ENCODE peak calls at places on chromosomes 12 and 14, in seven cellular contexts. G, K, R, V, X, C and J are unnamed samples.

GRCh38 chr12:46786774-46787173 is 39.0 kb downstream of the SLC38A4 start:
- DNase-seq in C (no peak), G (no peak), V (no peak), K (no peak), X (no peak), R (no peak), J (no peak)

GRCh38 chr12:53048033-53048779 is 1.7 kb upstream of the TNS2 start:
- DNase-seq in V (peak; percentile 87), X (no peak), R (peak; percentile 80), G (no peak), C (peak; percentile 72), K (no peak), J (no peak)

GRCh38 chr12:40032433-40033259 is 73.2 kb downstream of the SLC2A13 start:
- DNase-seq in X (no peak), V (no peak), C (no peak), K (no peak), R (no peak), G (no peak), J (no peak)

GRCh38 chr14:74571901-74572828 is 39.9 kb downstream of the LTBP2 start:
- DNase-seq in C (no peak), R (no peak), G (peak; percentile 99), K (no peak), V (no peak), X (no peak), J (peak; percentile 99)

GRCh38 chr12:117085318-117085947 is 13.8 kb downstream of the TESC start:
- DNase-seq in R (peak; percentile 13), C (peak; percentile 25), X (no peak), V (no peak), K (no peak), G (no peak), J (no peak)

GRCh38 chr12:77751939-77752338 is 78.8 kb upstream of the NAV3 start:
- DNase-seq in G (no peak), K (no peak), C (no peak), X (no peak), V (no peak), R (no peak), J (no peak)

GRCh38 chr14:36605506-36605857 is 23.1 kb upstream of the NKX2-8 start:
- DNase-seq in C (no peak), R (no peak), V (no peak), K (no peak), X (no peak), G (no peak), J (no peak)

GRCh38 chr14:26687438-26687837 is 89.6 kb upstream of the NOVA1 start:
- DNase-seq in K (no peak), G (no peak), V (no peak), R (no peak), C (no peak), X (no peak), J (no peak)

GRCh38 chr14:79051009-79051710 is 881.0 kb downstream of the NRXN3 start:
- DNase-seq in V (no peak), C (no peak), K (no peak), X (no peak), G (no peak), R (no peak), J (no peak)

GRCh38 chr12:25005376-25005775 is 56.5 kb upstream of the BCAT1 start:
- DNase-seq in K (no peak), V (no peak), X (peak; percentile 76), G (no peak), R (no peak), C (no peak), J (no peak)

GRCh38 chr12:110199360-110200123 is 75.4 kb downstream of the IFT81 start:
- DNase-seq in X (peak; percentile 30), C (no peak), V (no peak), R (no peak), G (no peak), K (no peak), J (peak; percentile 44)

GRCh38 chr12:7857916-7858315 is 14.8 kb downstream of the SLC2A14 start:
- DNase-seq in G (no peak), C (no peak), R (no peak), K (no peak), V (no peak), X (no peak), J (no peak)

GRCh38 chr12:42296503-42297109 is 29.3 kb downstream of the ZCRB1 start:
- DNase-seq in R (no peak), X (peak; percentile 61), V (no peak), C (no peak), G (no peak), K (no peak), J (no peak)

GRCh38 chr14:20782280-20782890 is 1.3 kb downstream of the RNASE6 start:
- DNase-seq in V (no peak), K (no peak), R (no peak), G (no peak), X (peak; percentile 52), C (no peak), J (no peak)

GRCh38 chr14:82655770-82656169 is 1122.1 kb upstream of the SEL1L start:
- DNase-seq in G (no peak), K (no peak), X (no peak), R (no peak), V (no peak), C (no peak), J (no peak)

GRCh38 chr12:107788281-107788680 is 13.8 kb downstream of the ASCL4 start:
- DNase-seq in X (no peak), R (no peak), G (no peak), C (no peak), V (no peak), K (no peak), J (no peak)

GRCh38 chr12:47247418-47247817 is 167.7 kb upstream of the AMIGO2 start:
- DNase-seq in K (no peak), X (no peak), V (no peak), R (peak; percentile 83), G (no peak), C (peak; percentile 81), J (no peak)

GRCh38 chr12:62834406-62834805 is 100.5 kb downstream of the PPM1H start:
- DNase-seq in C (no peak), X (no peak), G (no peak), R (no peak), V (no peak), K (no peak), J (no peak)

GRCh38 chr12:57631566-57632368 is 1.2 kb downstream of the B4GALNT1 start:
- DNase-seq in V (peak; percentile 17), G (no peak), C (no peak), K (no peak), X (no peak), R (no peak), J (no peak)

GRCh38 chr12:57630891-57631433 is 2.0 kb downstream of the B4GALNT1 start:
- DNase-seq in K (peak; percentile 94), V (peak; percentile 12), R (no peak), C (no peak), X (no peak), G (no peak), J (no peak)

GRCh38 chr12:57632898-57633825 is at the start of gene B4GALNT1:
- DNase-seq in K (no peak), V (peak; percentile 54), G (no peak), R (peak; percentile 71), C (no peak), X (peak; percentile 78), J (no peak)

GRCh38 chr12:57629897-57630471 is 3.0 kb downstream of the B4GALNT1 start:
- DNase-seq in X (no peak), V (peak; percentile 17), K (no peak), R (no peak), G (no peak), C (no peak), J (no peak)

DNA sequence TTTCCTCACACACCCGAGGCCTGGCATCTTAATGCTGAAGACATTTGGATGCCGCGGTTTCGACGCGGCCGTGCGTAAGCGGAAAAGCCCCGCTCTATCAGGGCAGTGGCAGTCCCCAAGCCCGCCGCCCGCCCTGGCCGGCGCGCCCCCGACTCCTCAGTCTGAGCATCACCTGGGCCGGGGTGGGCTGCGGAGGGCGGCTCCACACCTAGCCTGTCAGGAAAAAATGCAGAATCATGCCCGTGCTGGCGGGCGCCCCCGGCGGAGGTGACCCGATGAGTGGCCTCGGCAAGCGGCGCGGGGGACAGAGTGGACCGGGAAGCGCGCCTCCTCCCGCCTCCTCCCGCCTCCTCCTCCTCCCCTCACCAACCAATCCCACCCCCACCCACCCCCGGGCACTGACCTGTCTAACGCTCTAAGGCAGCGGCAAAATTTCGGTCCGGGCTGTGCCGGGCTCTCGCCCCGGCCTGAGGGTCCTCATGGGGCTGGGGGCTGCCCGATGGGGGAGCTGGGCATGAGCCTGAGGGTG is 568 bp downstream of the B4GALNT1 start:
- DNase-seq in X (no peak), V (peak; percentile 19), R (no peak), G (no peak), K (no peak), C (no peak), J (no peak)
- TF ChIP-seq CTCF in X (no peak), V (no peak), R (no peak), G (no peak), K (no peak), C (no peak), J (no peak)

DNA sequence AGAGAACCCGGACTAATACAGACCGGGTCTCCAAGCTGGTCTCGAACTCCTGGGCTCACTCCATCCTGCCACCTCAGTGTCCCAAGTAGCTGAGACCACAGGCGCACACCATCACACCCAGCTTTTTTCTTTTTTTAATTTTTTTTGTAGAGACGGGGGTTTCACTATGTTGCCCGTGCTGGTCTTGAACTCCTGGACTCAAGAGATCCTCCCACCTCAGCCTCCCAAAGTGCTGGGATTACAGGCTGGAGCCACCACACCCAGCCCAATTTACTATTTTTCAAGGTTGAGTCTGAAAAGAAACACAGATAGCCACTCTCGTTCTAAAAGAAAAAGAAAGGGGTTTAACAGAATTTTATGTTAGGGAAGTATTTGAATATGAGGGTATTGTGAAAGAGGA is 1.8 kb downstream of the ERO1A start:
- DNase-seq in R (no peak), G (no peak), K (no peak), V (no peak), C (no peak), X (no peak), J (no peak)
- H3K4me3 ChIP-seq in R (no peak overlapping the region), G (no peak overlapping the region), K (no peak overlapping the region), V (no peak overlapping the region), C (peak overlapping the region; percentile 92), X (peak overlapping the region; percentile 93), J (no peak overlapping the region)

GRCh38 chr14:73208390-73208789 is 28.9 kb upstream of the PAPLN start:
- DNase-seq in R (no peak), V (no peak), C (no peak), X (peak; percentile 58), K (no peak), G (no peak), J (no peak)
- H3K36me3 ChIP-seq in R (peaks cover 92% of the 10 kb centered on the region), V (no peaks in the 10 kb centered on the region), C (peaks cover 98% of the 10 kb centered on the region), X (peaks cover 83% of the 10 kb centered on the region), K (no peaks in the 10 kb centered on the region), G (peaks cover 19% of the 10 kb centered on the region), J (peaks cover 3% of the 10 kb centered on the region)

DNA sequence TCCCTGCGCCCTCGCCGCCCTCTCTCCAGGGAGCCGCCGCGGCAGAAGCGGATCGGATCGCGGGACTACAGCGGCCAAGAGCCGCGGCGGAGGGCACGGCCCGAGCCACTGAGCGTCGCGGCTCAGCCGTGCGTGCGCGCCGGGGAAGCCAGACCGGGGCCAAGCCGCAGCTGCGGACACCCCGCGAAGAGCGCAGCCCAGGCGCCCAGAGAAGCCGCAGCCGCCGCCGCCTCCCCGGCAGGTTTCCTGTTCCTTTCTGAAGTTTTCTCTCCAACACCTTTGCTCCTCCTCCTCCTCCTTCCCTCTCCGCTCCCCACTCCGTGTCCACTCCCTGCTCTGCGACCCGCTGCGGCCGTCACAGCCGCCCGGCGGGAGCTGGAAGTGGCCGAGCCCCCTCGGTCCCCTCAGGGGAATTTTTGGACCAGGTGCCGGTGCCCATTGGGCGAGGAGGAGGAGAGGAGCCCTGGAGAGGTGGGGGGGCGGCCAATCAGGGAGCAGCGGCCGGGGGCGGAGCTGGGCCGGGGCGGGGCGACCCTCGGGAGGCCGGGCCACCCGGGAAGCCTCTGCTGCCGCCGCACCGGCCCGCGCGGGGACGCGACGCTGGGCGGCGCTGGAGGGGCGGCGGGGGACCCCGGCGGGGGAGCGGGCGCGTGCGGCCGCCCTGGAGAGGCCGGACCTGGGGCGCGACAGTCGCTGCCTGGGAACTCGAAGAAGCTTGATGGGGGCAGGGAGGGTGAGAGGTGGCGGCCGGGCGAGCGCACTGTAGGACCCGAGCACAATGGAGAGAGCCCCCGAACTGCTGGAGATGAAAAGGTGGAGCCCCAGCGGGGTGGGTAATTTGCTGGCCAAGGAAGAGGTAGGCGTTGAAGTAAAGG is at the start of gene ITPR2:
- DNase-seq in G (no peak), K (no peak), V (peak; percentile 96), C (peak; percentile 95), X (peak; percentile 95), R (peak; percentile 96), J (peak; percentile 41)
- TF ChIP-seq CTCF in G (no peak), K (no peak), V (no peak), C (peak; percentile 9), X (peak; percentile 41), R (peak; percentile 28), J (no peak)